ENCODE peak calls at places on chromosomes 16 and 17, in five cellular contexts. V is IMR-90, L is vagina, E is heart right ventricle, B is tibial nerve. N is an unnamed sample. For H3K4me1 and H3K9me3, the result is how much of the 10 kb centered on the place peaks cover.

GRCh38 chr16:11170201-11170600 is 85.8 kb downstream of the SOCS1 start:
- DNase-seq in V (no peak), L (no peak), E (no peak), B (no peak), N (no peak)

GRCh38 chr17:19502517-19502916 is 31.1 kb upstream of the SLC47A1 start:
- DNase-seq in V (no peak), L (no peak), E (no peak), B (no peak), N (no peak)

GRCh38 chr17:37506678-37507077 is 17.0 kb downstream of the DUSP14 start:
- DNase-seq in V (peak), L (no peak), E (no peak), B (no peak), N (peak)

GRCh38 chr17:77602883-77603640 is 355.4 kb upstream of the TNRC6C start:
- DNase-seq in V (no peak), L (peak), E (peak), B (no peak), N (no peak)

GRCh38 chr17:66437466-66438026 is 135.1 kb downstream of the PRKCA start:
- DNase-seq in V (no peak), L (no peak), E (no peak), B (no peak), N (no peak)

GRCh38 chr17:46024590-46024989 is 25.5 kb downstream of the STH start:
- DNase-seq in V (no peak), L (no peak), E (no peak), B (no peak), N (no peak)

GRCh38 chr17:72534776-72535175 is 414.0 kb downstream of the SOX9 start:
- DNase-seq in V (no peak), L (no peak), E (no peak), B (no peak), N (no peak)

GRCh38 chr16:35152067-35152627 is 1692.7 kb downstream of the TP53TG3F start:
- DNase-seq in V (no peak), L (no peak), E (no peak), B (no peak), N (no peak)

GRCh38 chr17:34201767-34202166 is 53.3 kb upstream of the CCL2 start:
- DNase-seq in V (no peak), L (no peak), E (no peak), B (no peak), N (no peak)

GRCh38 chr17:79803997-79804855 is 7.3 kb upstream of the CBX8 start:
- DNase-seq in V (no peak), L (no peak), E (no peak), B (no peak), N (no peak)

GRCh38 chr16:11165894-11166665 is 89.9 kb downstream of the SOCS1 start:
- DNase-seq in V (no peak), L (no peak), E (no peak), B (no peak), N (no peak)

GRCh38 chr17:57050303-57050702 is 34.7 kb upstream of the AKAP1 start:
- DNase-seq in V (no peak), L (no peak), E (no peak), B (no peak), N (no peak)

GRCh38 chr16:70417661-70418060 is 21.2 kb downstream of the ST3GAL2 start:
- DNase-seq in V (no peak), L (no peak), E (no peak), B (no peak), N (no peak)
- H3K4me1 ChIP-seq in V (under half), L (under half), E (under half), B (under half), N (under half)

GRCh38 chr16:87535457-87535854 is 42.6 kb upstream of the ZCCHC14 start:
- DNase-seq in V (no peak), L (no peak), E (no peak), B (no peak), N (no peak)

GRCh38 chr16:87533061-87533460 is 40.2 kb upstream of the ZCCHC14 start:
- DNase-seq in V (no peak), L (no peak), E (no peak), B (no peak), N (no peak)

GRCh38 chr16:87535855-87536794 is 43.3 kb upstream of the ZCCHC14 start:
- DNase-seq in V (no peak), L (no peak), E (no peak), B (no peak), N (no peak)

GRCh38 chr16:87534030-87534653 is 41.3 kb upstream of the ZCCHC14 start:
- DNase-seq in V (peak), L (no peak), E (no peak), B (no peak), N (no peak)

DNA sequence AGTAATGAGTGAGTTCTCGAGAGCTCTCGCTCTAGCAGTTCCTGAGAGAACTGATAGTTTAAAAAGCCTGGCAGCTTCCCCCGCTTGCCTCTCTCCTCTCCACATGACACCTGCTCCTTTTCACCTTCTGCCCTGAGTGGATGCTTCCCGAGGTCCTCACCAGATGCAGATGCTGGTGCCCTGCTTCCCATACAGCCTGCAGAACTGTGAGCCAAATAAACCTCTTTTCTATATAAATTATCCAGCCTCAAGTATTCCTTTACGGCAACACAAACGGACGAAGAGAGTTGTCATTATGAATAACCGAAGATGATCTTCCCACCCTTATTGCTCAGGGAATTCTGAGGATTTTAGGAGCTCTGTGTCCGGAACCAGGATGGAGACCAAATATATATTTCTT is 41.9 kb upstream of the ZCCHC14 start:
- DNase-seq in V (no peak), L (no peak), E (no peak), B (no peak), N (no peak)
- H3K9me3 ChIP-seq in V (under half), L (under half), E (under half), B (half or more), N (under half)

GRCh38 chr16:8950580-8951077 is 13.1 kb downstream of the USP7 start:
- DNase-seq in V (peak), L (no peak), E (no peak), B (no peak), N (no peak)

GRCh38 chr16:8946544-8946943 is 17.2 kb downstream of the USP7 start:
- DNase-seq in V (no peak), L (no peak), E (no peak), B (no peak), N (no peak)

GRCh38 chr16:8948069-8948593 is 15.6 kb downstream of the USP7 start:
- DNase-seq in V (no peak), L (no peak), E (no peak), B (no peak), N (no peak)

GRCh38 chr16:8949536-8950418 is 13.9 kb downstream of the USP7 start:
- DNase-seq in V (no peak), L (no peak), E (no peak), B (no peak), N (no peak)

GRCh38 chr16:8948831-8949230 is 14.9 kb downstream of the USP7 start:
- DNase-seq in V (no peak), L (no peak), E (no peak), B (no peak), N (no peak)
- H3K4me1 ChIP-seq in V (under half), L (half or more), E (half or more), B (under half), N (under half)

DNA sequence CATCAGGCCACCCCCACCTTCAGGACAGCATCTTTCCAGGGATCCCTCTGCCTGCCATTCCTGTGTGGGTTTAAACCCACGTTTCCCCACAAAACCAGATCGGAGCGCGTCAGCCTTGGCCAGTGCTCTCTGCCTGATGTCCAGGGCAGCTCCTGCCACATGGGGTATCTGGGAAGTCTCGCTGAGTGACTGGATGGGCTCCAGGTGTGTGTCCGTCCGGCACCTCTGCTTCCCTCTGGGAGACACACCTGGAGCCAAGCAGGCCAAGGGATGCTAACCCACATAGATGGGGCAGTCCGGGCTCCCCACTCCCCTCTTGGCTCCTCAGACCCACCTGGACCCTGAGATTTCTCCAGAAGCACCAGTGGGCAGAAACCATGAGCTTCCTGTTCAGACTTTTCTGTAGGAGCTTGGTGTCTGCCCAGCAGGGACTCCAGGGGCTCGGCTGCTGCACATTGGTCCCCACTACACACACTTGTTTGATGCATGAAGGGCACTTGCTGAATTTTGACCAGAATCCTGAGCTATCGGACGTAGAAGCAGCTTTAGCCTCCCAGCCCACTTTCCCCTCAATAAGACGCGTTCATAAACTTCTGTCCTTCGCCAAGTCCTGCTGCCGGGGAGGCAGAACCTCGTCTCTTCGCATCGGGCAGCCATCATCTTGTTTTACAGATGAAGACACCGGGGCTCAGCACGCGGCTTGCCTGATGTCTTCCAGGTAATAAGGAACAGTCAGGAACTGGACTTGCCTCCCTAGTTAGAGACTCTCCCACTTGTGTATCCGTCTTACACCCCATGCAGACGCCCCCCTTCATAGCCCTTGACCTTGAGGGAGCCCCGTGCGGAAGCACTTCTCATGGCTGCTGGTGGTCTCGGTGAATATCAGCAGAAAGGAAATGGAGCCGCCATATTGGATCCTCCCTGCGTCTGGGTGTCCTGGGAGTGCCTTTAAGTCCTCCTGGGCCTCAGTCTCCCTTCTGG is 91.6 kb upstream of the ZNF469 start:
- DNase-seq in V (no peak), L (no peak), E (no peak), B (no peak), N (no peak)
- H3K9me3 ChIP-seq in V (under half), L (under half), E (under half), B (under half), N (under half)

DNA sequence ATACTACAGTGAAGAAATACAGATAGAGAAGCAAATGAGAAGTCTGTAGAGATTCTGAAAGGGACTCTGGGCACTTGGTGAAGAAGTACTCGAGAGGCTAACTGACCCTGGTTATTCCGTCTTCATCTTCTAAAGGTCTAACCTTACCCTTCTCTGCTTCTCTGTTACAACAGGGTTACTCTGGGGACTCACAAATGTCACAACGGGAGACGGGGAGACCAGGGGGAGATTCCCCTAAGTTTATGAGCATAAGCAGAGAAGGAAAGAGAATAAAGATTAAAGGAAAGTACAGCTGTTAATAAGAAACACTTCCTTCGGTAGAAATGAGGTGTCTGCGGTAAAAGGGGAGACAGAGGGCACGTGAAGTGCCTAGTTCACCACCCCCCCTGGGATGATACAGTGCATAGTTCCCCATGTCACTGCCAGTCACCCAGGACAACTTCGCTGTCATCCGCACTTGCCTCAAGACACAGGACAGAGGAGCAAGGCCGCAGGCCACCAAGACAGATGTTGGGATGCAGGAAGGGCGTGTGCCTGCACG is 75.2 kb upstream of the TRAP1 start:
- DNase-seq in V (no peak), L (no peak), E (no peak), B (no peak), N (no peak)
- H3K4me1 ChIP-seq in V (under half), L (under half), E (under half), B (under half), N (under half)

DNA sequence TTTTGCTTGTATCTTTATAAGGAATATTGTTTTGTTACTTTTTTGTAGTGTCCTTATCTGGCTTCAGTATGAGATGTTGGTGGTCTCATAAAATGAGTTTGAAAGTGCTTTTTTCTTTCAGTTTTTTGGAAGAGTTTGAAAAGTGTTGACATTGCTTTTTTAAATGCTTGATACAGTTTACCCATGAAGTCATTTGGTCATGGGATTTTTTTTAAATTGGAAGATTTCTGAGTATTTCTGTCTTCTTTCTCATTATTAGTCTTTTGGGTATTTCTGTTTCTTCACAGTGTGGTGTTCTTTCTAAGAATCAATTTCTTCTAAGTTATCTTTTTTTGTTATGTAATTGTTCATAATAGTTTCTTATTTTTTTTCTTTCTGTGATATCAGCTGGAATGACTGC is 15.1 kb downstream of the ZNF267 start:
- DNase-seq in V (no peak), L (no peak), E (no peak), B (no peak), N (no peak)
- H3K9me3 ChIP-seq in V (under half), L (under half), E (under half), B (under half), N (under half)

DNA sequence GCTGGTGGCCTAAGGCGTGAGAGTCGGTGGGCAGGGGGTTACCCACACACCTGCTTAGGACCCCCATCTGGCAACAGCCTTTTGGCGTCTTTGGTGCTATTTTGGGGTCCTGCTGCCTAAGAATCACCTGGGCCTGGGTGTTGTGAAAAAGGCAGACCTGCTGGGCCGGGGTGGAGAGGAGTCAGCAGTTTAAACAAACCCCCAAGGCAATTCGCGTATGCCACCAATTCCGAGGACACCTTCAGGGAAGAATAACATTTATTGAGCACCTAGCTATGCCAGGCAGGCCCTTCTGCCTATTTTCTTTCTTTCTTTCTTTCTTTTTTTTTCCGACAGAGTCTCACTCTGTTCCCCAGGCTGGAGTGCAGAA is 53.9 kb upstream of the TOB1 start:
- DNase-seq in V (no peak), L (no peak), E (no peak), B (no peak), N (no peak)
- H3K4me1 ChIP-seq in V (under half), L (under half), E (under half), B (under half), N (half or more)

GRCh38 chr16:68345958-68346635 is 35.3 kb downstream of the PRMT7 start:
- DNase-seq in V (no peak), L (no peak), E (no peak), B (no peak), N (no peak)
- H3K9me3 ChIP-seq in V (under half), L (under half), E (under half), B (under half), N (under half)

N was measured in mammary epithelial cell.